ENCODE peak calls at places on chromosomes 3 and 15, in seven cellular contexts. U, N, G, D, F, J and W are unnamed samples.

GRCh38 chr3:126466886-126467610 is 8.6 kb downstream of the ZXDC start:
- DNase-seq in U (no peak), D (no peak), F (no peak), J (no peak), N (no peak), G (no peak), W (no peak)

GRCh38 chr3:188797045-188797444 is 374.7 kb upstream of the TPRG1 start:
- DNase-seq in U (no peak), J (no peak), F (no peak), N (no peak), D (no peak), G (no peak), W (no peak)

GRCh38 chr3:70606018-70606417 is 293.6 kb upstream of the MDFIC2 start:
- DNase-seq in F (no peak), G (no peak), D (no peak), J (no peak), N (no peak), U (no peak), W (no peak)

GRCh38 chr3:170247875-170248274 is 25.7 kb downstream of the PRKCI start:
- DNase-seq in J (no peak), F (no peak), D (no peak), G (no peak), N (no peak), U (no peak), W (no peak)

GRCh38 chr15:85047271-85047948 is 65.8 kb downstream of the PDE8A start:
- DNase-seq in G (peak; percentile 76), U (peak; percentile 14), F (no peak), J (peak; percentile 99), N (no peak), D (no peak), W (peak; percentile 58)

GRCh38 chr3:106337116-106337515 is 468.3 kb upstream of the CBLB start:
- DNase-seq in N (no peak), G (no peak), D (no peak), U (no peak), J (no peak), F (no peak), W (no peak)

GRCh38 chr15:98692213-98692612 is 43.9 kb downstream of the IGF1R start:
- DNase-seq in G (no peak), U (no peak), N (no peak), F (no peak), J (no peak), D (no peak), W (no peak)

GRCh38 chr3:107806021-107806420 is 283.3 kb downstream of the BBX start:
- DNase-seq in F (no peak), N (no peak), G (no peak), D (no peak), J (no peak), U (no peak), W (no peak)

GRCh38 chr3:167166594-167167253 is 213.4 kb downstream of the ZBBX start:
- DNase-seq in F (peak; percentile 32), J (no peak), D (no peak), U (peak; percentile 35), N (no peak), G (no peak), W (peak; percentile 33)

GRCh38 chr15:83837946-83838571 is 184.1 kb downstream of the ADAMTSL3 start:
- DNase-seq in F (peak; percentile 30), J (peak; percentile 32), G (no peak), D (peak; percentile 9), N (no peak), U (peak; percentile 76), W (peak; percentile 67)

GRCh38 chr15:66153549-66154415 is 99.8 kb downstream of the MEGF11 start:
- DNase-seq in U (no peak), D (no peak), F (no peak), G (no peak), N (no peak), J (no peak), W (no peak)

GRCh38 chr15:62931650-62932049 is 110.9 kb upstream of the TPM1 start:
- DNase-seq in D (no peak), U (no peak), G (no peak), N (no peak), J (no peak), F (no peak), W (no peak)

GRCh38 chr3:123338620-123339061 is 110.2 kb downstream of the ADCY5 start:
- DNase-seq in U (no peak), G (no peak), N (no peak), J (no peak), F (no peak), D (no peak), W (no peak)

GRCh38 chr15:41494190-41494921 is 682 bp downstream of the ITPKA start:
- DNase-seq in G (no peak), J (no peak), D (peak; percentile 48), F (no peak), U (peak; percentile 41), N (peak; percentile 52), W (peak; percentile 8)

GRCh38 chr15:32030795-32031194 is 480 bp downstream of the CHRNA7 start:
- DNase-seq in D (peak; percentile 12), G (no peak), F (no peak), U (peak; percentile 35), J (no peak), N (no peak), W (peak; percentile 12)

GRCh38 chr3:115688408-115688807 is 65.1 kb downstream of the GAP43 start:
- DNase-seq in D (no peak), J (no peak), F (no peak), G (no peak), U (no peak), N (no peak), W (no peak)

GRCh38 chr15:70854669-70854976 is 666 bp upstream of the LARP6 start:
- DNase-seq in D (no peak), G (no peak), N (no peak), F (no peak), U (no peak), J (peak; percentile 40), W (peak; percentile 37)

GRCh38 chr3:48476426-48477053 is 27.4 kb downstream of the SHISA5 start:
- DNase-seq in D (no peak), F (no peak), N (no peak), U (no peak), G (no peak), J (no peak), W (no peak)

GRCh38 chr15:64426845-64427465 is 33.4 kb upstream of the ZNF609 start:
- DNase-seq in J (no peak), F (no peak), D (peak; percentile 26), N (no peak), U (no peak), G (no peak), W (no peak)

GRCh38 chr15:64423970-64424369 is 36.3 kb downstream of the TRIP4 start:
- DNase-seq in D (no peak), J (no peak), F (no peak), G (no peak), N (no peak), U (no peak), W (no peak)

GRCh38 chr15:64430000-64430735 is 30.2 kb upstream of the ZNF609 start:
- DNase-seq in F (peak; percentile 91), G (no peak), N (peak; percentile 20), U (peak; percentile 12), D (peak; percentile 31), J (peak; percentile 64), W (peak; percentile 81)

GRCh38 chr15:64429448-64429847 is 30.9 kb upstream of the ZNF609 start:
- DNase-seq in N (no peak), J (no peak), U (no peak), G (no peak), F (no peak), D (no peak), W (no peak)
- H3K36me3 ChIP-seq in N (no peaks in the 10 kb centered on the region), J (peaks cover 30% of the 10 kb centered on the region), U (peaks cover 6% of the 10 kb centered on the region), G (peaks cover 50% of the 10 kb centered on the region), F (peaks cover 43% of the 10 kb centered on the region), D (no peaks in the 10 kb centered on the region), W (peaks cover 11% of the 10 kb centered on the region)

GRCh38 chr3:124974691-124975090 is 40.1 kb upstream of the MUC13 start:
- DNase-seq in D (no peak), N (peak; percentile 81), J (no peak), G (no peak), F (no peak), U (no peak), W (no peak)

GRCh38 chr3:124976378-124976777 is 41.8 kb upstream of the MUC13 start:
- DNase-seq in J (no peak), G (no peak), D (no peak), F (no peak), U (no peak), N (no peak), W (no peak)

GRCh38 chr3:124981472-124981871 is 46.9 kb upstream of the MUC13 start:
- DNase-seq in G (peak; percentile 81), N (no peak), U (no peak), F (no peak), D (no peak), J (no peak), W (no peak)

GRCh38 chr3:124982855-124983254 is 48.3 kb upstream of the MUC13 start:
- DNase-seq in G (no peak), U (no peak), N (no peak), D (no peak), F (no peak), J (no peak), W (no peak)

DNA sequence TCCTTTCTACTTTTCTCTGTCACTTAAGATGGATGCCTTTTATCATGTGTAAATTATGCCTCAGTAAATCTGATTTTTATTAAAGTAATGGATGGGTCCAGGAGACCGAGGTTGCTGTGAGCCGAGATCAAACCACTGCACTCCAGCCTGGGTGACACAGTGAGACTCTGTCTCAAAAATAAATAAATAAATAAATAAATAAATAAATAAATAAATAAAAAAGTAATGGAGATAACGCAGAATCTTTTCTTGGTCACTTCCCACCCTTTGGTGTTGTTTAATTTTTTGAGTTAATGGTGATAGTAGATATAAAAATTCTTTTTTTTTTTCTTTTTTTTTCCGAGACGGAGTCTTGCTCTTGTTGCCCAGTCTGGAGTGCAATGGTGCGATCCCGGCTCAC is 44.1 kb upstream of the MUC13 start:
- DNase-seq in G (no peak), J (no peak), F (no peak), D (no peak), U (no peak), N (no peak), W (no peak)
- H3K36me3 ChIP-seq in G (peaks cover 40% of the 10 kb centered on the region), J (peaks cover 36% of the 10 kb centered on the region), F (peaks cover 79% of the 10 kb centered on the region), D (no peaks in the 10 kb centered on the region), U (no peaks in the 10 kb centered on the region), N (no peaks in the 10 kb centered on the region), W (peaks cover 97% of the 10 kb centered on the region)

GRCh38 chr3:39141211-39141995 is 12.0 kb downstream of the CSRNP1 start:
- DNase-seq in D (no peak), J (no peak), N (peak; percentile 93), F (no peak), U (peak; percentile 94), G (no peak), W (no peak)

GRCh38 chr3:39144095-39144747 is 9.2 kb downstream of the CSRNP1 start:
- DNase-seq in D (no peak), N (no peak), J (no peak), U (peak; percentile 20), G (no peak), F (no peak), W (no peak)

GRCh38 chr3:39140341-39140971 is 12.9 kb downstream of the CSRNP1 start:
- DNase-seq in D (no peak), F (no peak), U (no peak), G (no peak), J (no peak), N (no peak), W (no peak)

GRCh38 chr3:39143051-39143885 is 10.1 kb downstream of the CSRNP1 start:
- DNase-seq in U (peak; percentile 8), D (no peak), F (no peak), N (no peak), J (no peak), G (no peak), W (no peak)

GRCh38 chr3:39142067-39142466 is 11.3 kb downstream of the CSRNP1 start:
- DNase-seq in J (no peak), F (no peak), U (peak; percentile 66), D (no peak), N (peak; percentile 81), G (no peak), W (no peak)
- H3K36me3 ChIP-seq in J (peaks cover 63% of the 10 kb centered on the region), F (peaks cover 72% of the 10 kb centered on the region), U (peaks cover 21% of the 10 kb centered on the region), D (peaks cover 2% of the 10 kb centered on the region), N (peaks cover 33% of the 10 kb centered on the region), G (peaks cover 69% of the 10 kb centered on the region), W (peaks cover 16% of the 10 kb centered on the region)

GRCh38 chr3:10000686-10001085 is 14.0 kb upstream of the EMC3 start:
- DNase-seq in J (no peak), U (no peak), F (no peak), D (no peak), G (no peak), N (no peak), W (no peak)
- H3K36me3 ChIP-seq in J (peaks cover 2% of the 10 kb centered on the region), U (no peaks in the 10 kb centered on the region), F (peaks cover 76% of the 10 kb centered on the region), D (no peaks in the 10 kb centered on the region), G (peaks cover 38% of the 10 kb centered on the region), N (no peaks in the 10 kb centered on the region), W (peaks cover 26% of the 10 kb centered on the region)